ENCODE peak calls at places on chromosomes 3 and 15, in seven cellular contexts. One of them, this sample, is unnamed.

GRCh38 chr3:10753964-10754363 is 62.1 kb upstream of the SLC6A11 start:
- DNase-seq in HCT116: no peak
- DNase-seq in K562: peak; percentile 55
- DNase-seq in H1: peak; percentile 94
- DNase-seq in SK-N-SH: no peak
- DNase-seq in HepG2: peak; percentile 18
- DNase-seq in endothelial cell of umbilical vein: peak; percentile 36
- DNase-seq in this sample: no peak

GRCh38 chr15:57610130-57610529 is 18.4 kb downstream of the MYZAP start:
- DNase-seq in H1: no peak
- DNase-seq in K562: no peak
- DNase-seq in HepG2: no peak
- DNase-seq in HCT116: peak; percentile 36
- DNase-seq in endothelial cell of umbilical vein: peak; percentile 94
- DNase-seq in SK-N-SH: no peak
- DNase-seq in this sample: no peak

GRCh38 chr3:194395767-194396527 is 3.1 kb downstream of the GP5 start:
- DNase-seq in H1: peak; percentile 65
- DNase-seq in HepG2: peak; percentile 35
- DNase-seq in K562: peak; percentile 79
- DNase-seq in endothelial cell of umbilical vein: no peak
- DNase-seq in HCT116: no peak
- DNase-seq in SK-N-SH: no peak
- DNase-seq in this sample: no peak

GRCh38 chr3:8554725-8555621 is 53.4 kb downstream of the LMCD1 start:
- DNase-seq in H1: no peak
- DNase-seq in SK-N-SH: peak; percentile 72
- DNase-seq in endothelial cell of umbilical vein: no peak
- DNase-seq in HCT116: no peak
- DNase-seq in HepG2: no peak
- DNase-seq in K562: no peak
- DNase-seq in this sample: no peak

GRCh38 chr3:140440446-140440845 is 237.4 kb upstream of the TRIM42 start:
- DNase-seq in HepG2: no peak
- DNase-seq in SK-N-SH: no peak
- DNase-seq in H1: no peak
- DNase-seq in K562: no peak
- DNase-seq in HCT116: no peak
- DNase-seq in endothelial cell of umbilical vein: peak; percentile 31
- DNase-seq in this sample: no peak

GRCh38 chr3:149975919-149976318 is 5.2 kb upstream of the PFN2 start:
- DNase-seq in H1: no peak
- DNase-seq in K562: peak; percentile 21
- DNase-seq in SK-N-SH: no peak
- DNase-seq in endothelial cell of umbilical vein: no peak
- DNase-seq in HCT116: no peak
- DNase-seq in HepG2: no peak
- DNase-seq in this sample: no peak

GRCh38 chr15:83082730-83083386 is 15.8 kb upstream of the BTBD1 start:
- DNase-seq in SK-N-SH: no peak
- DNase-seq in K562: no peak
- DNase-seq in HepG2: no peak
- DNase-seq in endothelial cell of umbilical vein: no peak
- DNase-seq in H1: no peak
- DNase-seq in HCT116: no peak
- DNase-seq in this sample: no peak

GRCh38 chr3:71510485-71510884 is 73.0 kb downstream of the FOXP1 start:
- DNase-seq in SK-N-SH: no peak
- DNase-seq in H1: no peak
- DNase-seq in K562: no peak
- DNase-seq in HCT116: no peak
- DNase-seq in HepG2: peak; percentile 4
- DNase-seq in endothelial cell of umbilical vein: peak; percentile 71
- DNase-seq in this sample: no peak

GRCh38 chr3:49841126-49841525 is 15.2 kb downstream of the TRAIP start:
- DNase-seq in HCT116: peak; percentile 33
- DNase-seq in K562: peak; percentile 29
- DNase-seq in endothelial cell of umbilical vein: peak; percentile 61
- DNase-seq in SK-N-SH: no peak
- DNase-seq in H1: peak; percentile 66
- DNase-seq in HepG2: no peak
- DNase-seq in this sample: no peak

GRCh38 chr3:72633534-72633933 is 214.7 kb downstream of the SHQ1 start:
- DNase-seq in HepG2: no peak
- DNase-seq in H1: no peak
- DNase-seq in endothelial cell of umbilical vein: no peak
- DNase-seq in SK-N-SH: no peak
- DNase-seq in K562: no peak
- DNase-seq in HCT116: no peak
- DNase-seq in this sample: no peak

GRCh38 chr15:85312486-85312885 is 67.9 kb upstream of the AKAP13 start:
- DNase-seq in H1: no peak
- DNase-seq in K562: no peak
- DNase-seq in HepG2: peak; percentile 31
- DNase-seq in endothelial cell of umbilical vein: no peak
- DNase-seq in HCT116: no peak
- DNase-seq in SK-N-SH: no peak
- DNase-seq in this sample: no peak

DNA sequence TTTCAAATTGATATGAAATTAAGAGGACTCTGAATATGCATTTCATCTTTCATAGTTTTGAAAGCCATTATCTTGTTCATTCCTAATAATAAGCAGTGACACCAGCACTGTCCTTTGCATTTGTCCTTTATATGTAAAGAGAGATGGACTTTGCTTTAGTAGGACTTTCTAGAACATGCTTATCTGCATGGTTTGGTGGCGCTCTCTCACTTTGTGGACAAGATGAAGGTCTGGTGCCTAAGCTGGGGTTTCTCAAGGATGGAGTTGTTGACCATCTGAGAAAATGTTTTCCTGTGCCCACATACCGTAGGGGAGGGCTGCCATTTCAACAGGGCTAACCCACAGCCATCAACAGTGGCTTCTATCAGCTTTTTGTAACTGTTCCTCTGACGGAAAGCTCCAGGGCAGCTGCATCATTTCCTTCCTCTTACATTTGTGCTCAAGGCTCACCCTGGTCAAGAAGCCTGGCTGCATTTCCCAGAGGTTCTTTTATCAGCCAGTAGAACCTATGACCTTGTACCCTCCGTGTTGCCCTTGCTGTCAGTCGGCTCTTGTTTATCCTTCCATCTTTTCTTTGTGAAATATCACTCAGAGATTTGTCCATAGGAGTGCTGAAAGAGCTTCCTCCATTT is 44.5 kb downstream of the ABHD2 start:
- DNase-seq in H1: no peak
- DNase-seq in HCT116: no peak
- DNase-seq in HepG2: peak; percentile 42
- DNase-seq in endothelial cell of umbilical vein: peak; percentile 87
- DNase-seq in SK-N-SH: no peak
- DNase-seq in K562: no peak
- DNase-seq in this sample: no peak
- TF ChIP-seq POLR2AphosphoS5 in H1: no peak
- TF ChIP-seq POLR2AphosphoS5 in HCT116: no peak
- TF ChIP-seq POLR2AphosphoS5 in HepG2: no peak
- TF ChIP-seq POLR2AphosphoS5 in endothelial cell of umbilical vein: peak; percentile 53
- TF ChIP-seq POLR2AphosphoS5 in SK-N-SH: no peak
- TF ChIP-seq POLR2AphosphoS5 in K562: no peak
- TF ChIP-seq POLR2AphosphoS5 in this sample: no peak

DNA sequence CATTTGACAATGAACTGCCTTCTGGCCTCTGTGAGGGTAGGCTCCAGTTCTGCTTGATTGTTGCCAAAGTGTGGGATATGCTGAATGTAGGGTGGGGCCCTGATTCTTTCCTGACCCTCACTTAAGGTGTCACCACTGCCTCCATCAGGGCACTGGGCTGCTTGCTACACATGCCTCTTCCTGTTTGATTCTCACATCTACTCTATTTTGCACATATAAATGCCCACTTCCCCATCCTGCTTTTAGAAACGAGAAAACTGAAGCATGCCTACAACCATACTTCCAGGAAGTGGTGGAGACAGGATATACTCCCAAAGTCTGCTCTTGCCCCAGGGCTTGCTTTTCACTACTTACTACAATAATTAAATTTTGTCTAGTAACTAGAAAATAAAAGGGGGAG is 6.8 kb downstream of the ZDHHC3 start:
- DNase-seq in HepG2: no peak
- DNase-seq in SK-N-SH: no peak
- DNase-seq in H1: no peak
- DNase-seq in HCT116: no peak
- DNase-seq in endothelial cell of umbilical vein: no peak
- DNase-seq in K562: peak; percentile 32
- DNase-seq in this sample: peak; percentile 85
- H3K27ac ChIP-seq in HepG2: no peak overlapping the region
- H3K27ac ChIP-seq in SK-N-SH: no peak overlapping the region
- H3K27ac ChIP-seq in H1: no peak overlapping the region
- H3K27ac ChIP-seq in HCT116: no peak overlapping the region
- H3K27ac ChIP-seq in endothelial cell of umbilical vein: no peak overlapping the region
- H3K27ac ChIP-seq in K562: peak overlapping the region; percentile 36
- H3K27ac ChIP-seq in this sample: peak overlapping the region; percentile 82

GRCh38 chr3:179082416-179082815 is 10.8 kb upstream of the ZMAT3 start:
- DNase-seq in HepG2: no peak
- DNase-seq in endothelial cell of umbilical vein: no peak
- DNase-seq in H1: no peak
- DNase-seq in K562: no peak
- DNase-seq in SK-N-SH: no peak
- DNase-seq in HCT116: no peak
- DNase-seq in this sample: no peak

GRCh38 chr3:179091113-179091512 is 19.5 kb upstream of the ZMAT3 start:
- DNase-seq in K562: no peak
- DNase-seq in H1: no peak
- DNase-seq in endothelial cell of umbilical vein: no peak
- DNase-seq in HCT116: no peak
- DNase-seq in SK-N-SH: no peak
- DNase-seq in HepG2: no peak
- DNase-seq in this sample: no peak

GRCh38 chr3:179093807-179094206 is 22.2 kb upstream of the ZMAT3 start:
- DNase-seq in K562: no peak
- DNase-seq in HCT116: no peak
- DNase-seq in endothelial cell of umbilical vein: no peak
- DNase-seq in HepG2: no peak
- DNase-seq in SK-N-SH: no peak
- DNase-seq in H1: no peak
- DNase-seq in this sample: no peak

GRCh38 chr3:179083977-179084376 is 12.4 kb upstream of the ZMAT3 start:
- DNase-seq in HCT116: no peak
- DNase-seq in HepG2: no peak
- DNase-seq in SK-N-SH: no peak
- DNase-seq in endothelial cell of umbilical vein: no peak
- DNase-seq in H1: no peak
- DNase-seq in K562: no peak
- DNase-seq in this sample: no peak

DNA sequence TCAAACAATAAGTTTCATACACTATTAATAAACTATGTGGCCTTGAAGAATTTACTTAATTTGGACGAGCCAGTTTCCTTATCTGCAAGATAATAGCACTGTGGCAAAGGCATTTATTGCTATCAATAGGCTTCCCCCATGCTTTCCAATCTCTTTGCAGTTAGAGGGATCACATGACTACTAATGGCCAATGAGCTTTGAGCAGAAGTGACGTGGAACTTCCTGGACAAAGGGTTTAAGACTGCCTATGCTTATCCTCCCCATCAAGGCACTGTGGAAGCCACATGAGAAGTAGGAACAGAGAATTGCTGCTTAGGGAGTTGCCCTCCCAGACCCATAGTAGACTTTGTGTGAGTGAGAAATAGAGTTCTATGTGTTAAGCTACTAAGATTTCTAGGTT is 16.7 kb upstream of the ZMAT3 start:
- DNase-seq in K562: peak; percentile 62
- DNase-seq in endothelial cell of umbilical vein: no peak
- DNase-seq in SK-N-SH: no peak
- DNase-seq in HCT116: no peak
- DNase-seq in H1: no peak
- DNase-seq in HepG2: no peak
- DNase-seq in this sample: no peak
- H3K9ac ChIP-seq in K562: no peak overlapping the region
- H3K9ac ChIP-seq in endothelial cell of umbilical vein: no peak overlapping the region
- H3K9ac ChIP-seq in SK-N-SH: no peak overlapping the region
- H3K9ac ChIP-seq in HCT116: no peak overlapping the region
- H3K9ac ChIP-seq in H1: no peak overlapping the region
- H3K9ac ChIP-seq in HepG2: no peak overlapping the region
- H3K9ac ChIP-seq in this sample: no peak overlapping the region

GRCh38 chr3:170085396-170085795 is 47.6 kb downstream of the GPR160 start:
- DNase-seq in K562: no peak
- DNase-seq in HCT116: no peak
- DNase-seq in H1: no peak
- DNase-seq in SK-N-SH: no peak
- DNase-seq in endothelial cell of umbilical vein: no peak
- DNase-seq in HepG2: no peak
- DNase-seq in this sample: no peak
- TF ChIP-seq POLR2AphosphoS5 in K562: no peak
- TF ChIP-seq POLR2AphosphoS5 in HCT116: no peak
- TF ChIP-seq POLR2AphosphoS5 in H1: no peak
- TF ChIP-seq POLR2AphosphoS5 in SK-N-SH: no peak
- TF ChIP-seq POLR2AphosphoS5 in endothelial cell of umbilical vein: no peak
- TF ChIP-seq POLR2AphosphoS5 in HepG2: no peak
- TF ChIP-seq POLR2AphosphoS5 in this sample: no peak